ENCODE peak calls at places on chromosomes 5 and 9, in six cellular contexts. B is GM20000, X is hepatocyte, I is RWPE1, C is WTC11, Y is Calu3. N is an unnamed sample.

GRCh38 chr5:178454308-178454707 is 135.9 kb downstream of the COL23A1 start:
- DNase-seq in C (no peak), B (no peak), Y (no peak), I (no peak), X (no peak), N (peak; percentile 27)

GRCh38 chr9:115015018-115015635 is 84.7 kb upstream of the TNFSF8 start:
- DNase-seq in B (no peak), Y (peak; percentile 51), X (peak; percentile 71), I (peak; percentile 86), C (peak; percentile 59), N (peak; percentile 62)

GRCh38 chr5:160263326-160263850 is 34.1 kb downstream of the FABP6 start:
- DNase-seq in B (no peak), Y (no peak), X (no peak), C (no peak), I (no peak), N (no peak)

GRCh38 chr5:130528474-130528873 is 624.2 kb downstream of the CHSY3 start:
- DNase-seq in X (no peak), I (peak; percentile 67), C (no peak), B (no peak), Y (no peak), N (no peak)

GRCh38 chr5:132251220-132251725 is 6.2 kb upstream of the PDLIM4 start:
- DNase-seq in Y (no peak), X (no peak), I (no peak), C (no peak), B (no peak), N (no peak)

GRCh38 chr9:95102572-95102971 is 214.9 kb downstream of the FANCC start:
- DNase-seq in X (no peak), B (no peak), C (no peak), Y (no peak), I (peak; percentile 48), N (no peak)

GRCh38 chr9:98009437-98009836 is 26.3 kb downstream of the ANP32B start:
- DNase-seq in X (no peak), Y (no peak), C (no peak), I (no peak), B (no peak), N (no peak)

GRCh38 chr5:176183321-176184074 is 54.7 kb upstream of the SIMC1 start:
- DNase-seq in X (no peak), I (no peak), Y (no peak), B (no peak), C (no peak), N (no peak)

GRCh38 chr9:76338418-76338817 is 55.8 kb downstream of the RFK start:
- DNase-seq in I (no peak), Y (no peak), B (no peak), C (no peak), X (no peak), N (no peak)

GRCh38 chr9:76333319-76333880 is 60.8 kb downstream of the RFK start:
- DNase-seq in Y (no peak), C (no peak), B (no peak), X (no peak), I (no peak), N (no peak)

GRCh38 chr9:76336027-76336426 is 58.2 kb downstream of the RFK start:
- DNase-seq in B (no peak), I (no peak), C (no peak), Y (no peak), X (no peak), N (no peak)

GRCh38 chr9:76330034-76330433 is 64.2 kb downstream of the RFK start:
- DNase-seq in B (no peak), X (no peak), Y (no peak), C (no peak), I (no peak), N (no peak)

GRCh38 chr9:76333964-76334363 is 60.3 kb downstream of the RFK start:
- DNase-seq in I (no peak), B (no peak), X (no peak), C (no peak), Y (no peak), N (no peak)
- TF ChIP-seq CTCF in I (no peak), B (no peak), X (no peak), C (no peak), Y (no peak), N (no peak)

GRCh38 chr9:89988458-89988857 is 383.6 kb downstream of the GADD45G start:
- DNase-seq in C (no peak), B (no peak), X (no peak), I (no peak), Y (no peak), N (no peak)
- TF ChIP-seq CTCF in C (no peak), B (no peak), X (no peak), I (no peak), Y (no peak), N (no peak)

GRCh38 chr9:137188490-137189296 is at the start of the genes ANAPC2 and SSNA1:
- DNase-seq in X (peak; percentile 97), C (peak; percentile 92), I (peak; percentile 98), Y (peak; percentile 92), B (peak; percentile 99), N (peak; percentile 95)
- TF ChIP-seq CTCF in X (peak; percentile 45), C (no peak), I (peak; percentile 57), Y (no peak), B (peak; percentile 18), N (no peak)

GRCh38 chr5:136192526-136193395 is at the start of gene SMIM32:
- DNase-seq in X (peak; percentile 62), B (no peak), Y (peak; percentile 56), I (no peak), C (peak; percentile 59), N (peak; percentile 53)
- TF ChIP-seq CTCF in X (no peak), B (no peak), Y (no peak), I (no peak), C (no peak), N (no peak)